ENCODE peak calls at places on chromosome 14, in four cellular contexts. Q is K562, D is A549, Z is GM12878. L is an unnamed sample.
A peak's percentile ranks its signal among the peaks of the same experiment; 100 is the strongest.

GRCh38 chr14:69539631-69540410 is 34.9 kb downstream of the CCDC177 start:
- DNase-seq in Z (no peak), D (no peak), Q (no peak), L (peak; percentile 56)

GRCh38 chr14:75984674-75985073 is 889 bp upstream of the IFT43 start:
- DNase-seq in Z (no peak), Q (no peak), D (no peak), L (no peak)

GRCh38 chr14:77375973-77376372 is 921 bp downstream of the TMED8 start:
- DNase-seq in Z (no peak), D (no peak), Q (no peak), L (no peak)

GRCh38 chr14:20346713-20347112 is 3.3 kb downstream of the PARP2 start:
- DNase-seq in D (no peak), Z (no peak), Q (no peak), L (no peak)

GRCh38 chr14:21405097-21405496 is 21.3 kb upstream of the SUPT16H start:
- DNase-seq in Z (no peak), D (no peak), Q (no peak), L (no peak)

GRCh38 chr14:98692832-98693231 is 579.2 kb downstream of the BCL11B start:
- DNase-seq in D (no peak), Q (no peak), Z (no peak), L (no peak)

GRCh38 chr14:61381589-61381988 is 60.2 kb downstream of the PRKCH start:
- DNase-seq in Z (no peak), Q (no peak), D (no peak), L (no peak)

GRCh38 chr14:22391908-22392307 is 197.1 kb downstream of the DAD1 start:
- DNase-seq in Q (peak; percentile 29), D (peak; percentile 47), Z (peak; percentile 68), L (peak; percentile 65)

GRCh38 chr14:35197015-35197414 is 74.7 kb downstream of the PRORP start:
- DNase-seq in Q (no peak), Z (no peak), D (no peak), L (peak; percentile 77)
- TF ChIP-seq ELK1 in Q (no peak), Z (no peak), D (no peak), L (no peak)

GRCh38 chr14:103123634-103124500 is 606 bp downstream of the TNFAIP2 start:
- DNase-seq in D (no peak), Q (no peak), Z (no peak), L (no peak)

GRCh38 chr14:103125098-103126070 is 2.1 kb downstream of the TNFAIP2 start:
- DNase-seq in D (no peak), Q (no peak), Z (no peak), L (no peak)

GRCh38 chr14:103126088-103126872 is 3.0 kb downstream of the TNFAIP2 start:
- DNase-seq in D (no peak), Q (no peak), Z (no peak), L (no peak)

GRCh38 chr14:103123128-103123633 is at the start of gene TNFAIP2:
- DNase-seq in Q (peak; percentile 77), D (no peak), Z (no peak), L (no peak)

GRCh38 chr14:103124501-103125001 is 1.3 kb downstream of the TNFAIP2 start:
- DNase-seq in Q (no peak), Z (no peak), D (no peak), L (no peak)
- H3K4me1 ChIP-seq in Q (peaks cover 85% of the 10 kb centered on the region), Z (peaks cover 15% of the 10 kb centered on the region), D (peaks cover 75% of the 10 kb centered on the region), L (peaks cover 17% of the 10 kb centered on the region)

GRCh38 chr14:94378527-94379290 is 9.7 kb downstream of the SERPINA1 start:
- DNase-seq in Q (no peak), Z (no peak), D (no peak), L (no peak)

GRCh38 chr14:94379291-94380224 is 8.8 kb downstream of the SERPINA1 start:
- DNase-seq in Q (no peak), D (no peak), Z (no peak), L (no peak)

GRCh38 chr14:94376108-94376975 is 12.1 kb downstream of the SERPINA1 start:
- DNase-seq in Q (no peak), Z (no peak), D (no peak), L (no peak)

GRCh38 chr14:94376976-94377865 is 11.2 kb downstream of the SERPINA1 start:
- DNase-seq in Q (no peak), D (no peak), Z (no peak), L (no peak)

GRCh38 chr14:94377866-94378470 is 10.4 kb downstream of the SERPINA1 start:
- DNase-seq in Z (no peak), D (no peak), Q (no peak), L (no peak)
- TF ChIP-seq ELK1 in Z (no peak), D (no peak), Q (no peak), L (no peak)

GRCh38 chr14:68469208-68469713 is 323.6 kb downstream of the ZFP36L1 start:
- DNase-seq in Z (no peak), D (no peak), Q (no peak), L (no peak)
- H3K4me1 ChIP-seq in Z (peaks cover 24% of the 10 kb centered on the region), D (peaks cover 79% of the 10 kb centered on the region), Q (no peaks in the 10 kb centered on the region), L (peaks cover 8% of the 10 kb centered on the region)

GRCh38 chr14:103517172-103517566 is 5.5 kb downstream of the CKB start:
- DNase-seq in Z (no peak), Q (no peak), D (no peak), L (no peak)

GRCh38 chr14:103517626-103518415 is 4.8 kb downstream of the CKB start:
- DNase-seq in Q (no peak), D (no peak), Z (no peak), L (no peak)

GRCh38 chr14:103519837-103520212 is 2.8 kb downstream of the CKB start:
- DNase-seq in Z (no peak), D (no peak), Q (no peak), L (no peak)

GRCh38 chr14:103519043-103519836 is 3.4 kb downstream of the CKB start:
- DNase-seq in Q (peak; percentile 42), D (no peak), Z (no peak), L (no peak)

DNA sequence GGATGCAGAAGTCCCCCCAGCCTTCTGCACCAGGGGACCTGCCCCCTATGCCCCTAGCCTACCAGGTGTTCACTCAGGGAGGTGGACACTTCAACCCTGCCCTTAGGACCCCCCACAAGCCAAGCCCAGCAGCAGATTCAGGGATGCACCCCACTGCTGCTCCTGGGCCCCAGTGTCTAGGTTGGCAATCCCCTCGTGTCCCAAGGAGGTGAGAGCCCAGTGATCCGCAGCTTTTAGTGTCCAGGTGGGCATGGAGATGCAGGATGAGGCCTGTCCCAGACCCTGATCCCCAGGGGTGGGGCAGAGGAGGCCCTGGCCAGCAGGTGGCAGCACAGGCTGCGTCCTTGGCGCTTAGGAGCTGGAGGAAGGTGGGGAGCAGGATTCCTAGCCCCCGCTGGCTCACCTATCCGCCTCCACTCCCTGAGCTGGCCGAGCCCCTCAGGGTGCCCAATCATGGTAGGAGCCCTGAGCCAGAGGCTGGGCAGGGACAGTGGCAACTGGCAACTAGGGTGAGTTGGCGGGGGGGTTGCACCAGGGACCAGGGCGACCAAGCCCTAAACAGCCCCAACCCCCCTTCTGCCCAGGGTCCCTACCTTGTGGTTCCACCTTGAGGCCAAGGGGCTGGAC is 4.1 kb downstream of the CKB start:
- DNase-seq in Q (peak; percentile 65), Z (no peak), D (peak; percentile 93), L (peak; percentile 29)
- TF ChIP-seq ELK1 in Q (no peak), Z (no peak), D (no peak), L (no peak)

GRCh38 chr14:54652890-54653201 is 85.9 kb downstream of the SAMD4A start:
- DNase-seq in Q (no peak), Z (no peak), D (no peak), L (no peak)
- H3K4me1 ChIP-seq in Q (no peaks in the 10 kb centered on the region), Z (no peaks in the 10 kb centered on the region), D (peaks cover 52% of the 10 kb centered on the region), L (peaks cover 41% of the 10 kb centered on the region)